ENCODE peak calls at places on chromosomes 13 and 19, in six cellular contexts. A is HCT116, K is GM12878, D is HepG2, C is H1, Q is K562. T is an unnamed sample.

GRCh38 chr13:33112745-33113144 is 96.5 kb downstream of the KL start:
- DNase-seq in A (no peak), K (no peak), D (no peak), C (no peak), Q (no peak), T (no peak)

GRCh38 chr13:90686438-90686837 is 661.0 kb upstream of the MIR17HG start:
- DNase-seq in A (no peak), K (no peak), D (no peak), C (no peak), Q (no peak), T (no peak)

GRCh38 chr19:39438270-39438934 is 2.7 kb upstream of the RPS16 start:
- DNase-seq in A (no peak), K (no peak), D (peak; percentile 50), C (no peak), Q (no peak), T (no peak)

GRCh38 chr13:99044764-99045163 is 66.9 kb upstream of the DOCK9 start:
- DNase-seq in A (no peak), K (no peak), D (no peak), C (no peak), Q (no peak), T (no peak)

GRCh38 chr13:26698392-26699196 is 62.0 kb downstream of the GPR12 start:
- DNase-seq in A (peak; percentile 54), K (peak; percentile 20), D (peak; percentile 66), C (peak; percentile 98), Q (peak; percentile 72), T (peak; percentile 88)

GRCh38 chr13:49585220-49586157 is at the start of gene RCBTB1:
- DNase-seq in A (peak; percentile 18), K (no peak), D (peak; percentile 52), C (peak; percentile 82), Q (peak; percentile 91), T (peak; percentile 69)

GRCh38 chr13:107020393-107020792 is 452.5 kb upstream of the ARGLU1 start:
- DNase-seq in A (no peak), K (no peak), D (no peak), C (no peak), Q (no peak), T (no peak)

GRCh38 chr13:80116107-80116506 is 224.8 kb downstream of the SPRY2 start:
- DNase-seq in A (no peak), K (no peak), D (no peak), C (no peak), Q (no peak), T (peak; percentile 10)

GRCh38 chr19:2800506-2800905 is 15.2 kb downstream of the THOP1 start:
- DNase-seq in A (no peak), K (no peak), D (no peak), C (no peak), Q (no peak), T (no peak)

GRCh38 chr19:24002256-24002945 is 84.6 kb upstream of the ZNF254 start:
- DNase-seq in A (no peak), K (no peak), D (no peak), C (no peak), Q (no peak), T (no peak)

GRCh38 chr19:6041991-6042421 is 64.1 kb upstream of the RANBP3 start:
- DNase-seq in A (no peak), K (no peak), D (no peak), C (peak; percentile 35), Q (no peak), T (no peak)

GRCh38 chr19:13613447-13613846 is 107.2 kb upstream of the CACNA1A start:
- DNase-seq in A (no peak), K (no peak), D (no peak), C (no peak), Q (no peak), T (no peak)

GRCh38 chr13:23021921-23022320 is 158.9 kb upstream of the SGCG start:
- DNase-seq in A (no peak), K (no peak), D (no peak), C (no peak), Q (no peak), T (no peak)

GRCh38 chr19:3976495-3977241 is 5.8 kb upstream of the DAPK3 start:
- DNase-seq in A (no peak), K (no peak), D (no peak), C (peak; percentile 48), Q (peak; percentile 23), T (no peak)

GRCh38 chr13:77872995-77873394 is 45.6 kb downstream of the EDNRB start:
- DNase-seq in A (no peak), K (no peak), D (no peak), C (no peak), Q (no peak), T (no peak)

GRCh38 chr13:99811067-99811715 is 160.4 kb downstream of the ZIC5 start:
- DNase-seq in A (no peak), K (no peak), D (no peak), C (no peak), Q (no peak), T (no peak)

GRCh38 chr13:77891486-77891885 is 27.1 kb downstream of the EDNRB start:
- DNase-seq in A (no peak), K (no peak), D (no peak), C (no peak), Q (no peak), T (no peak)

GRCh38 chr13:35979378-35979911 is 151.7 kb downstream of the DCLK1 start:
- DNase-seq in A (no peak), K (no peak), D (no peak), C (no peak), Q (no peak), T (peak; percentile 39)

GRCh38 chr13:51255556-51255955 is 33.4 kb downstream of the FAM124A start:
- DNase-seq in A (no peak), K (no peak), D (no peak), C (peak; percentile 43), Q (no peak), T (no peak)

GRCh38 chr19:3844596-3844995 is 24.2 kb downstream of the ZFR2 start:
- DNase-seq in A (no peak), K (no peak), D (no peak), C (no peak), Q (no peak), T (no peak)

GRCh38 chr19:3954107-3954506 is 16.8 kb downstream of the DAPK3 start:
- DNase-seq in A (no peak), K (no peak), D (no peak), C (no peak), Q (no peak), T (no peak)

GRCh38 chr19:44951179-44952159 is 3.7 kb upstream of the CLPTM1 start:
- DNase-seq in A (peak; percentile 66), K (no peak), D (peak; percentile 85), C (peak; percentile 76), Q (peak; percentile 76), T (peak; percentile 67)

GRCh38 chr19:47105874-47106273 is 7.7 kb downstream of the ZC3H4 start:
- DNase-seq in A (no peak), K (no peak), D (no peak), C (no peak), Q (peak; percentile 2), T (no peak)

GRCh38 chr19:18591735-18592385 is 3.3 kb downstream of the REX1BD start:
- DNase-seq in A (no peak), K (no peak), D (no peak), C (no peak), Q (no peak), T (no peak)

GRCh38 chr19:18594824-18595373 is 6.3 kb downstream of the REX1BD start:
- DNase-seq in A (no peak), K (no peak), D (no peak), C (peak; percentile 58), Q (no peak), T (no peak)

GRCh38 chr19:18596752-18597157 is 8.2 kb downstream of the REX1BD start:
- DNase-seq in A (peak; percentile 10), K (no peak), D (peak; percentile 41), C (peak; percentile 91), Q (peak; percentile 92), T (peak; percentile 34)

GRCh38 chr19:18593367-18594095 is 4.9 kb downstream of the REX1BD start:
- DNase-seq in A (no peak), K (no peak), D (no peak), C (no peak), Q (peak; percentile 53), T (no peak)

DNA sequence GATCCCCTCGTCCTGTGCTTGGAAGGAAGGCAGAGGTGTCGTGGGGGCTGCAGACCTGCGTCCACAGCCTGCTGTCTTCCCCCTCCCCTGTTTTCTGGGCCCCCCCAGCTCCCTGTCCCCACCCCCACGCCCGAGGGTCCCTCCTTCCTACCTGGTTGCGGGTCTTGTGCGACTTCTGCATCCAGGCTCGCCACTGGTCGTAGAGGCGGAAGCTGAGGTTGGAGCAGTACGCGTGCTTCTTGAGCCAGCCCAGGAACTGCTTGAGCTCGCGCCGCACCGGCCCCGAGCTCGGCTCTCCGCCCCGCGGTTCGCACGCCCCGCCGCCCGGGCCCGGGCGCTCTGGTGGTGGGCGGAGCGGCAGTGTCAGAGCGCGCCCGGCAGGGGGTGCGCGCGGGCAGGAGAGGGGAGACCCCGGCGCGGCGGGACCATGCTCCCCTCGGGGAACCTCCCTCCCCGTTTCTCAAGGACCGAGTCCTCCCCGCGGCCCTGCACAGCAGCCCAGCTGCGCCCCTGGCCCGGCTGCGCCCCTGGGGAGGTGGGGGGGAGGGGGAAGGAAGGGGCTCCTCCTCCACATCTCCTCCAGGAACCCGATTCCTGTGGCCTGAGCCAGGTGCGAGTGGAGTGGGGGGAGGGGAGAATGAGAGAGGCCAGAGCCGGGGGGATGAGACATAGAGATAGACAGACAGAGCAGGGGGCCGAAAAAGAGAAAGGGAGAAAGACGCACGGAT is 5.7 kb downstream of the REX1BD start:
- DNase-seq in A (no peak), K (no peak), D (no peak), C (peak; percentile 90), Q (peak; percentile 90), T (peak; percentile 80)
- H3K4me2 ChIP-seq in A (peak overlapping the region; percentile 85), K (peak overlapping the region; percentile 73), D (no peak overlapping the region), C (peak overlapping the region; percentile 72), Q (peak overlapping the region; percentile 72), T (peak overlapping the region; percentile 41)

DNA sequence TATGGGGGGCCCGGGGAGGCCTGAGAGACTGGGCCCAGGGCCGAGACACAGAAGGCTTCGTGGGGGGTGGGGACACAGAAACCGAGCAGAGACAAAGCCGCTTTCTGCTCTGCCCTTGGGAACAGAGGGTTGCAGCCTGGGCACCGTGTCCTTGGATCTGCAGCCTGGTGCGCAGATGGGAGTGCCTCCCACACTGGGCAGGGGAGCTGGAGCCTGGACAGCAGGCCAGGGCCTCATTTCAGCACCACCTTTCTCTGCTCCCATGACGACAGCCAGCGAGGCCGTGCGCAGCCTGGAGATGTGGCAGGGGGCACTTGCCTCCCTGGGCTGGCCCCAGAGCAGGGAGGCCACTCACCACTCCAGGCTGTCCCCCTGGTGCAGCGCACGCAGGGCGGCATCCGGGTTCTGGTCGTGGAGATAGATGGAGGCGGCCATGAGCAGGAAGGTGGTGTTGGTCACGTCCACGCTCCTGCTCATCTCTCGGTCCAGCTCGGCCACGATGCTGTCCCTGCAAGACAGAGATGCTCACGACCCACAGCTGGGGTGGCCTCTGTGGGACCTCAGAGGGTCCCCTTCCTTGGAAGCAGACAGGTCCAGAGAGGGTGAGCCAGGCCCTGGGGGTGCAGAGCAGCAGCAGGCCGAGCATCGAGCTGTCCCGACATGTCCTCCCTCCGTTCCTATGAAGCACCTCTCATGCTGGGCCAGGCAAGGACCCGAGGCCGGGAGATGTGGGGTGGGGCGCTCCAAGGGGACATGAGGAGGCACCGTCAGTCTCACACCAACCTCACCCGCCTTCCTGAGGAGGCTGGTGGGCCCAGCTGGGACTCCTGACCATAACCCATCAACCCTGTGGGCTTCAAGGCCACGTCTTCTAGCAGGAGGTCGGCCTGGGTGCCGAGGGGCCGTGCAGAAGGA is 10.9 kb upstream of the CERS1 start:
- DNase-seq in A (no peak), K (no peak), D (no peak), C (no peak), Q (no peak), T (no peak)
- TF ChIP-seq POLR2AphosphoS5 in A (no peak), K (no peak), D (no peak), C (no peak), Q (no peak), T (no peak)

GRCh38 chr19:7676376-7676775 is 514 bp upstream of the MCEMP1 start:
- DNase-seq in A (no peak), K (no peak), D (no peak), C (no peak), Q (no peak), T (no peak)
- TF ChIP-seq POLR2A in A (no peak), K (no peak), D (no peak), C (no peak), Q (no peak), T (no peak)

GRCh38 chr13:40562975-40563349 is 103.5 kb downstream of the FOXO1 start:
- DNase-seq in A (no peak), K (no peak), D (no peak), C (no peak), Q (no peak), T (no peak)
- H3K4me2 ChIP-seq in A (no peak overlapping the region), K (no peak overlapping the region), D (peak overlapping the region; percentile 95), C (no peak overlapping the region), Q (no peak overlapping the region), T (no peak overlapping the region)

T was measured in endothelial cell of umbilical vein.